ENCODE peak calls at places on chromosomes 13 and 19, in seven cellular contexts. L is stimulated activated CD4-positive, alpha-beta T cell treated with anti-CD3 and anti-CD28 coated beads, Interleukin-1b, Interleukin-23, amount 100 ng/mL, for 24 hours; M is A549; B is nucleus accumbens; J is HTR-8/SVneo; Z is NCI-H2081; P is EL. X is an unnamed sample.

GRCh38 chr13:22883961-22884360 is 296.8 kb upstream of the SGCG start:
- DNase-seq in Z (no peak), J (no peak), M (no peak), L (no peak), B (no peak), P (no peak), X (no peak)

GRCh38 chr13:81639984-81640582 is 1299.2 kb upstream of the SPRY2 start:
- DNase-seq in J (no peak), L (no peak), B (no peak), P (peak), M (peak), Z (peak), X (no peak)

GRCh38 chr19:10514211-10515145 is 2.8 kb downstream of the S1PR5 start:
- DNase-seq in J (no peak), P (no peak), L (peak), Z (no peak), B (no peak), M (no peak), X (no peak)

GRCh38 chr19:10044390-10044789 is 31.1 kb downstream of the RDH8 start:
- DNase-seq in Z (no peak), M (peak), L (no peak), P (no peak), J (no peak), B (no peak), X (no peak)

GRCh38 chr19:6065685-6066365 is 44.5 kb downstream of the RFX2 start:
- DNase-seq in B (no peak), J (no peak), M (peak), P (no peak), Z (peak), L (peak), X (peak)

GRCh38 chr19:42261763-42262162 is 6.8 kb upstream of the ERF start:
- DNase-seq in M (no peak), P (no peak), L (no peak), J (no peak), B (no peak), Z (no peak), X (no peak)

GRCh38 chr13:81275666-81276258 is 934.8 kb upstream of the SPRY2 start:
- DNase-seq in Z (no peak), P (no peak), J (no peak), M (no peak), L (no peak), B (no peak), X (no peak)

GRCh38 chr19:9785367-9786331 is 17.1 kb upstream of the ZNF846 start:
- DNase-seq in J (peak), B (peak), Z (peak), P (peak), M (peak), L (peak), X (peak)

GRCh38 chr13:42137856-42138537 is 89.5 kb downstream of the DGKH start:
- DNase-seq in B (no peak), P (peak), M (no peak), L (no peak), J (no peak), Z (no peak), X (no peak)

GRCh38 chr13:50127017-50127725 is 111.9 kb downstream of the KCNRG start:
- DNase-seq in Z (no peak), M (no peak), L (no peak), P (peak), J (no peak), B (no peak), X (peak)

GRCh38 chr13:93244141-93244917 is 17.7 kb downstream of the GPC6 start:
- DNase-seq in L (no peak), B (no peak), Z (no peak), J (no peak), P (peak), M (no peak), X (no peak)

GRCh38 chr13:42328672-42329071 is 56.7 kb downstream of the AKAP11 start:
- DNase-seq in L (no peak), J (no peak), M (no peak), Z (no peak), B (no peak), P (no peak), X (no peak)

GRCh38 chr13:112893570-112894422 is 75.2 kb upstream of the MCF2L start:
- DNase-seq in P (no peak), M (no peak), B (no peak), Z (peak), L (no peak), J (peak), X (peak)

GRCh38 chr13:24050292-24050711 is 110.2 kb upstream of the SPATA13 start:
- DNase-seq in M (no peak), L (no peak), Z (no peak), B (peak), P (peak), J (no peak), X (no peak)

GRCh38 chr13:99346328-99347070 is 39.3 kb upstream of the GPR183 start:
- DNase-seq in P (no peak), M (no peak), L (no peak), Z (no peak), J (no peak), B (no peak), X (no peak)

GRCh38 chr19:48741222-48741999 is 1.0 kb upstream of the RASIP1 start:
- DNase-seq in Z (no peak), J (peak), P (peak), L (no peak), B (no peak), M (peak), X (peak)

GRCh38 chr19:38203197-38203596 is 20.8 kb downstream of the DPF1 start:
- DNase-seq in L (no peak), M (no peak), B (no peak), Z (no peak), J (no peak), P (no peak), X (no peak)

GRCh38 chr13:97339019-97339988 is 94.7 kb upstream of the RAP2A start:
- DNase-seq in M (peak), J (no peak), L (no peak), B (peak), P (peak), Z (no peak), X (no peak)

GRCh38 chr19:8654591-8655339 is 24.3 kb downstream of the NFILZ start:
- DNase-seq in J (peak), P (peak), Z (peak), M (peak), L (peak), B (peak), X (no peak)

GRCh38 chr13:72204291-72204690 is 337.3 kb upstream of the DACH1 start:
- DNase-seq in P (peak), Z (no peak), J (peak), L (no peak), B (no peak), M (no peak), X (no peak)

GRCh38 chr13:43388282-43389034 is 365.1 kb downstream of the DNAJC15 start:
- DNase-seq in L (no peak), P (no peak), J (no peak), M (no peak), Z (peak), B (no peak), X (no peak)

GRCh38 chr19:48513289-48514122 is 1.9 kb upstream of the LMTK3 start:
- DNase-seq in Z (peak), M (peak), L (peak), J (peak), B (peak), P (peak), X (peak)

GRCh38 chr19:16441661-16442071 is 30.1 kb downstream of the EPS15L1 start:
- DNase-seq in M (peak), P (no peak), Z (peak), L (no peak), B (no peak), J (no peak), X (no peak)

GRCh38 chr13:91280806-91281205 is 66.7 kb upstream of the MIR17HG start:
- DNase-seq in J (peak), B (no peak), M (no peak), P (peak), Z (no peak), L (no peak), X (no peak)

GRCh38 chr19:48194041-48194871 is 23.8 kb downstream of the ZSWIM9 start:
- DNase-seq in M (no peak), L (no peak), B (no peak), Z (no peak), J (no peak), P (no peak), X (peak)

GRCh38 chr13:27965343-27965739 is 3.8 kb downstream of the CDX2 start:
- DNase-seq in J (no peak), Z (no peak), B (no peak), M (no peak), P (no peak), L (no peak), X (peak)

GRCh38 chr13:106466691-106467405 is 68.6 kb downstream of the EFNB2 start:
- DNase-seq in M (no peak), L (no peak), B (no peak), Z (no peak), J (no peak), P (no peak), X (no peak)

GRCh38 chr13:101868585-101869469 is 416.4 kb downstream of the ITGBL1 start:
- DNase-seq in P (no peak), L (no peak), M (no peak), J (no peak), Z (peak), B (no peak), X (no peak)